ENCODE peak calls at places on chromosomes 16 and 17, in seven cellular contexts. F, U, Q, J, I, C and H are unnamed samples.

GRCh38 chr16:63385714-63386113 is 1349.5 kb upstream of the CDH8 start:
- DNase-seq in F (no peak), U (no peak), Q (no peak), J (no peak), I (no peak), C (no peak), H (no peak)

GRCh38 chr17:45294506-45294905 is 22.3 kb downstream of the MAP3K14 start:
- DNase-seq in F (no peak), U (peak; percentile 89), Q (peak; percentile 80), J (no peak), I (no peak), C (no peak), H (no peak)

GRCh38 chr16:50313596-50314483 is 47.5 kb downstream of the ADCY7 start:
- DNase-seq in F (peak; percentile 92), U (no peak), Q (peak; percentile 25), J (no peak), I (no peak), C (peak; percentile 87), H (peak; percentile 76)

GRCh38 chr17:66625321-66625767 is 209.6 kb upstream of the CACNG5 start:
- DNase-seq in F (no peak), U (no peak), Q (no peak), J (peak; percentile 42), I (no peak), C (no peak), H (no peak)

GRCh38 chr16:54335230-54335629 is 48.6 kb upstream of the IRX3 start:
- DNase-seq in F (no peak), U (no peak), Q (no peak), J (no peak), I (no peak), C (no peak), H (no peak)

GRCh38 chr17:13415877-13416416 is 185.8 kb downstream of the HS3ST3A1 start:
- DNase-seq in F (no peak), U (peak; percentile 14), Q (no peak), J (peak; percentile 13), I (peak; percentile 60), C (no peak), H (no peak)

GRCh38 chr16:54585094-54585493 is 298.5 kb upstream of the IRX3 start:
- DNase-seq in F (peak; percentile 78), U (no peak), Q (no peak), J (no peak), I (no peak), C (peak; percentile 13), H (no peak)

GRCh38 chr17:32341857-32342602 is at the start of gene C17orf75:
- DNase-seq in F (peak; percentile 95), U (peak; percentile 66), Q (peak; percentile 83), J (peak; percentile 63), I (peak; percentile 82), C (no peak), H (peak; percentile 90)

GRCh38 chr17:42783062-42783777 is 2.8 kb downstream of the WNK4 start:
- DNase-seq in F (no peak), U (no peak), Q (no peak), J (no peak), I (no peak), C (no peak), H (no peak)

GRCh38 chr17:74864866-74865395 is 5.2 kb upstream of the GRIN2C start:
- DNase-seq in F (peak; percentile 96), U (peak; percentile 64), Q (peak; percentile 75), J (peak; percentile 44), I (peak; percentile 79), C (no peak), H (peak; percentile 87)

GRCh38 chr16:55543470-55543869 is 23.0 kb upstream of the CAPNS2 start:
- DNase-seq in F (no peak), U (no peak), Q (no peak), J (no peak), I (no peak), C (no peak), H (no peak)

GRCh38 chr16:65756163-65756562 is 610.3 kb upstream of the CDH5 start:
- DNase-seq in F (no peak), U (peak; percentile 36), Q (no peak), J (no peak), I (no peak), C (no peak), H (no peak)

DNA sequence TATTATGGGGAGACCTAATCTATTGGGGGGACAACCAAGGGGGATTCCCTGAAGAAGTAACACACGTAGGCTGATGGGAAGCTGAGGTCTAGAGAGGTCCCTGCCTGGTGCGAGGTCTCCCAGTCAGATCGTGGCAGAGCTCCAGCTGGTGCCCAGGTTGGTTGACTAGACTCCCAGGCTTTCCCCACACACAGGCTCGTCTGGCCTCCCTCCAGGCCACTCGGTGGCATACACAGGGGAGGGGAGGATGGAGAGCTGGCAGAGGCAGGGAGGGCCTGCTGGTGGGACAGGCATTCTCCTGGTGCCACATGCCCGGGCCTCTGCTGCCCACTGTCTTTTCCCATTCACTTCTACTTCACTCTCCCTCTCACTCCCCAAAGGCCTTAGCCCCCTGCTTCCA is 8.5 kb upstream of the SOCS3 start:
- DNase-seq in F (no peak), U (no peak), Q (no peak), J (no peak), I (no peak), C (no peak), H (no peak)
- H3K4me1 ChIP-seq in F (peaks cover 18% of the 10 kb centered on the region), U (no peaks in the 10 kb centered on the region), Q (peaks cover 4% of the 10 kb centered on the region), J (peaks cover 6% of the 10 kb centered on the region), I (no peaks in the 10 kb centered on the region), C (peaks cover 22% of the 10 kb centered on the region), H (peaks cover 9% of the 10 kb centered on the region)

DNA sequence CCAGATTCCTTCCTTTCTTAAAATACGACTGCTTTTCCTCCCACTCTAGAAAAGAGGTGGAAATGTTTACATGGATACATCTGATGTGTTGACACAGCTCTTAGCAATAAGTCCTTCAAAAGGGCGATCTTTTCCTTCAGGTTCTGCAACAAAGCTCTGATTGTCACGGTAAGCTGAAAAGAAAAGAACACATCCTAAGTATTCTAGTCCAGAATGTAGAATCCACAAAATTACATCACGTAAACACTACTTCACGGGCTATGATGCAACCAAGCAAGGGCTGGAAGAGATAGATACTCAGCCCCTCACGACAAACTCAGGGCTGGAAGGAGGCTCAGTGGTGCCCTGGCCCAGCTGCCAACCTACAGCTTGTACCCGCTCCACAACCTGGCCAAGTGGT is 18.3 kb downstream of the STX8 start:
- DNase-seq in F (no peak), U (no peak), Q (no peak), J (no peak), I (no peak), C (no peak), H (no peak)
- TF ChIP-seq POLR2AphosphoS5 in F (no peak), U (no peak), Q (no peak), J (no peak), I (no peak), C (no peak), H (no peak)

DNA sequence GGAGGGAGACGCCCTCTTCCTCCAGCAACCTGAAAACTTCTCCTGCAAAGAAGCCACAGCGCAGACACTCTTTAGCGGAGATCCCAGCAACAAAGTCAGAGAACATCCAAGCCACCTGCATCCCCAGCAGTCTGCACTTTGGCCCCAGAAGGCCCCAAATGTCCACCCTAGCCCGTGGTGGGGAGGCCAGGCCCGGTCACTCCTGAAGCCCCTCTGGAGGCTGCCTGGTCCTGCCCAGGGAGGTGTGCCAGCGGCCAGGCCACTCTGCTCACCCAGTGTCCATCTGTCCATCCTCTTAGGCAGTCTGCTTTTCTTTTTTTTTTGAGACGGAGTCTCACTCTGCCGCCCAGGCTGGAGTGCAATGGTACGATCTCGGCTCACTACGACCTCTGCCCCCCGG is 5.4 kb downstream of the HAGHL start:
- DNase-seq in F (no peak), U (no peak), Q (no peak), J (no peak), I (no peak), C (no peak), H (no peak)
- H3K4me1 ChIP-seq in F (peaks cover 17% of the 10 kb centered on the region), U (peaks cover 14% of the 10 kb centered on the region), Q (peaks cover 18% of the 10 kb centered on the region), J (no peaks in the 10 kb centered on the region), I (peaks cover 12% of the 10 kb centered on the region), C (peaks cover 20% of the 10 kb centered on the region), H (no peaks in the 10 kb centered on the region)

DNA sequence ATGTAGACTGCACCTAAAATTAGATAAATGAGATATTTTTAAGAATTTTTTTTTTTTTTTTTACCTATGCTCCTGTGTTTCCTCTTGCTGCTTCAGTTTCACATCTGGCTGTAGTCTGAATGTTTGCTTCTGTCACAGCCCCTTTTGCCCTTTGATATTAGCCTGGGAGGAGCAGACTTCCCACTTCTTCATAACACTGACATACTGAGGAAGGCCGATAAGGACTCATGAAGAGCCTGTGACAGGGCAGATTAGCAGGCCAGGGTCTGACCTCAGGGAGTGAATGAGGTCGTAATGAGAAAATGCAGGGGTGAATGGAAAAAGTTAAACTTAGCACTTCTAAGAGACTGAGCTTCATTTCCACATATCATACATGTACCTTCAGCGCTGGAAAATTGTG is at the start of gene SLFN14:
- DNase-seq in F (no peak), U (no peak), Q (no peak), J (no peak), I (no peak), C (no peak), H (no peak)
- TF ChIP-seq POLR2AphosphoS5 in F (no peak), U (no peak), Q (no peak), J (no peak), I (no peak), C (no peak), H (no peak)

GRCh38 chr17:77322284-77322533 is 181.4 kb downstream of the SEC14L1 start:
- DNase-seq in F (no peak), U (no peak), Q (no peak), J (no peak), I (no peak), C (no peak), H (no peak)
- H3K4me1 ChIP-seq in F (peaks cover 87% of the 10 kb centered on the region), U (peaks cover 32% of the 10 kb centered on the region), Q (peaks cover 68% of the 10 kb centered on the region), J (peaks cover 75% of the 10 kb centered on the region), I (peaks cover 39% of the 10 kb centered on the region), C (peaks cover 79% of the 10 kb centered on the region), H (peaks cover 86% of the 10 kb centered on the region)

DNA sequence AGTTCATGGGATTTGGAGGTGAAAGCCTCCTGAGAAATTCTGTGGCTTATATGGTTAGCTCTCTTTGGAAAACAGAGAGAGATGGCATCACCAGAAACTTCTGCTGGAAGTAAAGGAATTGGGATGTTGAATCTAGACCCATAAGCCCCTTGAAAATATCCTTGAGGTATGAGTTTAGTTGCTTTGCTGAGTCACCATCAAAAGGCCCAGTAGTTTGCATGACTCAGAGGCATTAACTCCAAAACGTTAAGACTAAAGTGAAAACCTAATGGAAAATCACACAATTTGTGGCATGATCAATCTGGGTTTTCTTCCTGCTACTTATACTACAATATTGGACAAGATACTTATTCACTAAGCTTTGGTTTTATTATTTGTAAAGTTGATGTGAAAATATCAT is 349.2 kb upstream of the SALL1 start:
- DNase-seq in F (no peak), U (no peak), Q (no peak), J (no peak), I (no peak), C (no peak), H (no peak)
- TF ChIP-seq POLR2AphosphoS5 in F (no peak), U (no peak), Q (no peak), J (no peak), I (no peak), C (no peak), H (no peak)